ENCODE peak calls at places on chromosomes 11 and 22, in nine cellular contexts. H, L, E, U, N, C, F, T and P are unnamed samples.

GRCh38 chr22:22894740-22895731 is 7.4 kb downstream of the IGLL5 start:
- DNase-seq in E (no peak), H (no peak), N (peak), U (no peak), T (no peak), L (no peak), F (no peak), C (no peak), P (peak)

GRCh38 chr11:115279831-115280761 is 224.1 kb downstream of the CADM1 start:
- DNase-seq in H (no peak), T (no peak), N (no peak), L (no peak), E (no peak), U (peak), C (no peak), F (no peak), P (peak)

GRCh38 chr22:37735054-37735453 is 38.2 kb downstream of the TRIOBP start:
- DNase-seq in F (no peak), T (no peak), H (no peak), U (no peak), L (peak), E (peak), N (peak), C (peak), P (peak)

GRCh38 chr22:41966607-41967240 is 2.5 kb upstream of the SEPTIN3 start:
- DNase-seq in F (no peak), E (no peak), U (peak), H (peak), N (no peak), L (peak), T (peak), C (peak), P (peak)

GRCh38 chr11:2293396-2294339 is 8.1 kb downstream of the C11orf21 start:
- DNase-seq in N (peak), L (no peak), C (no peak), E (peak), U (no peak), F (no peak), H (no peak), T (no peak), P (no peak)

GRCh38 chr11:118079507-118079906 is 2.6 kb downstream of the TMPRSS4 start:
- DNase-seq in H (no peak), U (no peak), T (no peak), N (no peak), C (no peak), E (no peak), F (no peak), L (no peak), P (no peak)

GRCh38 chr11:19076744-19077589 is 16.4 kb upstream of the MRGPRX2 start:
- DNase-seq in T (peak), U (peak), L (peak), H (peak), C (peak), N (peak), F (no peak), E (peak), P (peak)

GRCh38 chr11:30760341-30760740 is 174.2 kb upstream of the MPPED2 start:
- DNase-seq in U (no peak), H (no peak), F (no peak), E (no peak), L (no peak), T (no peak), C (no peak), N (no peak), P (no peak)

GRCh38 chr11:41461057-41461681 is 1.7 kb upstream of the LRRC4C start:
- DNase-seq in E (no peak), H (no peak), N (no peak), F (no peak), U (no peak), C (no peak), L (peak), T (peak), P (peak)

GRCh38 chr22:46491936-46492335 is 45.5 kb downstream of the CELSR1 start:
- DNase-seq in L (no peak), F (peak), C (peak), U (no peak), T (no peak), H (no peak), N (no peak), E (peak), P (no peak)

GRCh38 chr11:92383430-92383829 is 158.8 kb downstream of the FAT3 start:
- DNase-seq in E (peak), U (peak), H (no peak), T (peak), L (peak), N (no peak), F (no peak), C (peak), P (no peak)

GRCh38 chr11:125092669-125093068 is 18.8 kb downstream of the TMEM218 start:
- DNase-seq in H (no peak), C (no peak), E (no peak), U (no peak), T (no peak), L (no peak), F (no peak), N (no peak), P (no peak)

GRCh38 chr22:18115844-18116480 is 5.4 kb downstream of the TUBA8 start:
- DNase-seq in N (peak), T (no peak), L (no peak), U (no peak), E (no peak), F (no peak), H (no peak), C (no peak), P (no peak)

GRCh38 chr22:20230777-20231420 is 37.2 kb downstream of the RTN4R start:
- DNase-seq in T (no peak), E (no peak), N (no peak), H (no peak), C (no peak), U (no peak), L (no peak), F (no peak), P (no peak)

GRCh38 chr22:28012811-28013460 is 93.9 kb upstream of the PITPNB start:
- DNase-seq in N (peak), C (peak), H (no peak), E (no peak), U (no peak), L (no peak), T (no peak), F (peak), P (no peak)

GRCh38 chr22:20807315-20807752 is 33.4 kb downstream of the SERPIND1 start:
- DNase-seq in E (no peak), H (no peak), N (no peak), U (peak), L (peak), F (no peak), T (peak), C (no peak), P (peak)

GRCh38 chr22:45946805-45947600 is 30.0 kb downstream of the WNT7B start:
- DNase-seq in E (no peak), F (no peak), C (no peak), T (no peak), H (no peak), L (no peak), U (no peak), N (no peak), P (no peak)

GRCh38 chr22:26045855-26046254 is 123.4 kb upstream of the SEZ6L start:
- DNase-seq in F (no peak), N (no peak), E (no peak), T (no peak), H (no peak), C (no peak), L (no peak), U (no peak), P (no peak)

GRCh38 chr11:108647701-108648527 is 17.0 kb upstream of the DDX10 start:
- DNase-seq in T (peak), N (peak), E (peak), C (peak), H (peak), L (peak), U (peak), F (peak), P (peak)

GRCh38 chr11:109015283-109015682 is 350.4 kb downstream of the DDX10 start:
- DNase-seq in T (peak), F (no peak), E (no peak), N (no peak), L (no peak), H (no peak), U (peak), C (no peak), P (no peak)

GRCh38 chr11:72627594-72628281 is 46.5 kb downstream of the PDE2A start:
- DNase-seq in H (no peak), L (no peak), U (no peak), E (no peak), N (no peak), C (no peak), T (no peak), F (no peak), P (no peak)
- TF ChIP-seq CTCF in H (no peak), L (no peak), U (no peak), E (no peak), N (no peak), C (no peak), T (no peak), F (no peak), P (no peak)

DNA sequence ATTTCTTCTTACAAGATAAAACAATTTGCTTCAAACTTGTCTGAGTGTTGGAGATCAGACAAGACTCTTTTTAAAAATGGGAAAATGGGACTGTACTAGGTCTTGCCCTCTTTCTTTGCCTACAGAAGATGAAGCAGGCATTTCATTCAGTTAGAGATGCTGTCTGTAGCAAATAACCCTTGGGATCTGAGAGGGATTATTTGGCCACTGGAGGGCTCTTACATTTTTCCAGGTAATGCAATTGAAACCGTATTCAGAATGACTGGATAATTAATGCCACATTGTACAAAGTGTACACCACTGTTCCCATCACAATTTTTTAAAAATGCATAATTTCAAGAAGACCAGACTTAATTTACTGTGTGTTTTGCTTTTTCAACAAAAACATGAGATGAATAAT is 258.5 kb upstream of the KIRREL3 start:
- DNase-seq in E (no peak), H (no peak), N (no peak), U (no peak), C (no peak), L (no peak), T (no peak), F (no peak), P (no peak)
- TF ChIP-seq CTCF in E (no peak), H (no peak), N (no peak), U (no peak), C (no peak), L (no peak), T (no peak), F (no peak), P (peak)

GRCh38 chr11:94725071-94725470 is 43.1 kb upstream of the AMOTL1 start:
- DNase-seq in U (no peak), N (no peak), T (no peak), F (no peak), H (no peak), E (no peak), L (no peak), C (no peak), P (no peak)

GRCh38 chr11:94727766-94728165 is 40.4 kb upstream of the AMOTL1 start:
- DNase-seq in T (no peak), N (no peak), U (no peak), L (no peak), E (no peak), C (no peak), F (no peak), H (no peak), P (no peak)

GRCh38 chr11:94721565-94722292 is 46.4 kb upstream of the AMOTL1 start:
- DNase-seq in F (no peak), H (no peak), N (no peak), E (no peak), L (no peak), U (no peak), T (no peak), C (no peak), P (no peak)

GRCh38 chr11:94719864-94720263 is 48.3 kb upstream of the AMOTL1 start:
- DNase-seq in C (no peak), L (no peak), T (no peak), U (no peak), F (no peak), N (no peak), H (no peak), E (no peak), P (no peak)

DNA sequence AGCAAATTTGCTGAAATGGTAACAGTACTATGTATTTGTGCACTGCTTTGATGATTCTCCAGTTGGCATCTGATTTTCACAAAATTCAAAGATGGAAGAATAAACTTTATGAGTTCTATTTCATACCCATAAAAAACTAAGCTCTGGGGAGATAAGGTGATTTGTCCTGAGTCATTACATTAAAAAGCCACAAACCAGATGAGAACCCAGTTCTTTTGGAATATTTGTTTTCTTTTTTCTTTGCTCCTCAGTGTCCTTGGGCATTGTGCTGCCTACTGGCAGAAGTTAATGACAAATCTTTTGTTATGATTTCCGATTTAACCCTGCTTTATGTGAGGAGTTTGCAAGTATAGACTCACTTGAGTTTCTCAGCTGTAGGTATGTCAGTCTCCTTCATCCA is 45.4 kb upstream of the AMOTL1 start:
- DNase-seq in C (no peak), E (no peak), L (no peak), H (no peak), F (no peak), N (no peak), T (no peak), U (no peak), P (no peak)
- TF ChIP-seq CTCF in C (no peak), E (no peak), L (no peak), H (no peak), F (no peak), N (no peak), T (no peak), U (no peak), P (no peak)

GRCh38 chr22:43012390-43012789 is 2.6 kb downstream of the PACSIN2 start:
- DNase-seq in N (no peak), H (no peak), E (no peak), C (no peak), L (no peak), F (no peak), T (no peak), U (peak), P (no peak)

GRCh38 chr22:43008921-43009320 is 6.0 kb downstream of the PACSIN2 start:
- DNase-seq in C (no peak), N (no peak), E (no peak), U (no peak), F (no peak), T (no peak), H (no peak), L (no peak), P (no peak)

GRCh38 chr22:43009444-43009843 is 5.5 kb downstream of the PACSIN2 start:
- DNase-seq in H (no peak), E (no peak), L (no peak), N (no peak), U (no peak), C (no peak), F (no peak), T (no peak), P (no peak)

GRCh38 chr22:43013355-43014061 is 1.4 kb downstream of the PACSIN2 start:
- DNase-seq in C (peak), L (no peak), F (no peak), N (no peak), U (peak), T (no peak), E (no peak), H (no peak), P (no peak)

DNA sequence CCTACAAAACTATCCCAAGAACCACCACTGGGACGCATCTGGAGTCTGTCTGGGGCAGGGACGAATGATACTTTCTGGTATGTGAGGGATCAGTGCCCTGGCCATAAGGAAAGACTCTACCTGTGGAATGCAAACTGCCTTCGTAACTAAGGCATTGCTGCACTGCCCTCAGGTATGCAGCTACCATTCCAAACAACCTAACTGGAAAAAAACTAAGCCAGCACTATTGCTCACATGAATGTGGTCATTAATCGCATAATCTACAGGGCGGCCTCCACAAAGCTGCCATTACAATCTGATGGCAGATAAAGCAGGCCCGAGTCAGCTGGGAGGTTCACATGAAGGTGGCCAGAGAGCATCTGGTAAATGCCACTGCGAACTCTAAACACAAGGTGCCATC is 3.9 kb downstream of the PACSIN2 start:
- DNase-seq in H (no peak), T (no peak), E (no peak), F (peak), C (peak), N (no peak), U (peak), L (no peak), P (peak)
- TF ChIP-seq CTCF in H (no peak), T (no peak), E (no peak), F (peak), C (no peak), N (no peak), U (no peak), L (no peak), P (no peak)

DNA sequence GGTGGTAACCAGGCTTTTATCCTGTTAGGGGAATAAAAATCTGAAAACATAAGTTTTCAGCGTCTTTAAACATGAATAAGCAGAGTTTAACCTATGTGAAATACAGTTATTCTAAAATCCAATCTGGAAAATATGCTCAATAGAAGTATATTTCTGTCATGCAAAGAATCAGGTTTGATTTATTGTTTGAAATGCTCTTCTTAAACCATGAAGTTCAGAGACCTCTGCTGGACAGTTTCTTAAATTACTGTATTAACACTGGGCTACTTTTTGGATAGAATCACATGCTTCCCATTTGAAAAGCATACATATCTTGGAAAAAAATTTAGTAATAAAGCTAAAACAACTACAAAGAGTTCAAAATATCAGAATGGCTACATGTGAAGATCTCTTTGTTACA is 25.4 kb downstream of the APIP start:
- DNase-seq in H (peak), F (no peak), N (no peak), L (peak), C (no peak), U (peak), T (peak), E (no peak), P (peak)
- TF ChIP-seq CTCF in H (peak), F (peak), N (peak), L (peak), C (peak), U (no peak), T (peak), E (no peak), P (peak)

GRCh38 chr22:50613291-50613981 is 12.8 kb downstream of the MAPK8IP2 start:
- DNase-seq in E (no peak), L (no peak), N (peak), H (no peak), U (no peak), F (peak), T (no peak), C (peak), P (no peak)
- TF ChIP-seq CTCF in E (no peak), L (no peak), N (no peak), H (no peak), U (no peak), F (no peak), T (no peak), C (no peak), P (no peak)

DNA sequence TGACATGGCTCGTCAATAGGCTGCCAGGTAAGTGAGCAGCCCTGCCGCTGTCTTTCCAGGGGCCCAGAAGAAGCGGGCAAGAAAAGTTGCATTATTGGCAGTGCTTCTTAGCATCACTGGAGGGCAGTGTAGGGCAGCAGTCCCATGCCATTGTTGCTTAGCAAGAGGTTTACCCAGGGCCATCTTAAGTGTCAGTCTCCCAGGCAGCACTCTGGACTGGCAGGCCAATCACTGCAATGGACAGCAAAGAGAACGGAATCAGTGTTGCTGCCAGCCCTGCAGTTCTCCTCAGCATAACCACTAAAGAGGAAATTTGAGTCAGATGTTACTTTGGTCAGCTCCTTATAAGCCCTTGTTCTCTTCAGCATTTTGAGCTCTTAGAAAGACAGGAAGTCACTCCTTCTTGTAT is 13.4 kb upstream of the GRK2 start:
- DNase-seq in C (no peak), L (peak), E (peak), T (peak), F (no peak), H (no peak), N (peak), U (peak), P (peak)
- TF ChIP-seq CTCF in C (peak), L (peak), E (no peak), T (peak), F (peak), H (peak), N (no peak), U (peak), P (peak)

GRCh38 chr22:36425977-36426523 is 38.3 kb upstream of the MYH9 start:
- DNase-seq in N (peak), F (no peak), E (peak), L (peak), T (peak), H (no peak), U (no peak), C (no peak), P (peak)
- TF ChIP-seq CTCF in N (no peak), F (no peak), E (no peak), L (no peak), T (no peak), H (no peak), U (no peak), C (no peak), P (peak)

DNA sequence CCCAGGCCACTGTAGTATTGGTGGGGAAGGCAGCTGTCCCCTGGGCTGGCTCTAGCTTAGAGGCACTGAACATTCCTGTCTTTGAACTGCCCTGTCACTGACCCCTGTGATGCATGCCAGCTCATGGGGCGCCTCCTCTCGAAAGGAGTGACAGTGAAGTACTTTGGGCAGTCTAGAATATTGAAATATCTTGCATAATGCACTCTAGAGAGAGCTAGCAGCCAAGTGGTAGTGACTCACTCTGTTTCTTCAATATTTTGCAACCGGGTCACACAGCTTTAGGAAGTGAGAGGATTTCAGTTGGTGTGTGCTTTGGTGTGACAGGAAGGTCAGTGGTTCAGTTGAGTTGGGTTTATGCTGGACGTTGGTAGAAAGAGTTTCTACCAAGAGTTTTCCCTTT is 35.5 kb upstream of the ST14 start:
- DNase-seq in U (peak), F (peak), N (peak), H (no peak), T (peak), C (peak), L (peak), E (no peak), P (peak)
- TF ChIP-seq CTCF in U (no peak), F (no peak), N (no peak), H (no peak), T (no peak), C (no peak), L (no peak), E (no peak), P (no peak)